ENCODE peak calls at places on chromosomes 2 and 18, in five cellular contexts. U is AG04450, S is PC-3, V is esophagus squamous epithelium, K is uterus. M is an unnamed sample.

GRCh38 chr2:119838179-119838578 is 78.5 kb downstream of the PTPN4 start:
- DNase-seq in K (no peak), V (no peak), S (no peak), U (no peak), M (no peak)

GRCh38 chr2:47599171-47599570 is 183.8 kb upstream of the MSH6 start:
- DNase-seq in S (no peak), U (no peak), K (no peak), V (no peak), M (no peak)

GRCh38 chr2:205763708-205764501 is 81.6 kb downstream of the NRP2 start:
- DNase-seq in V (no peak), K (peak; percentile 60), U (peak; percentile 46), S (no peak), M (no peak)

GRCh38 chr2:183242937-183243336 is 118.7 kb downstream of the NUP35 start:
- DNase-seq in K (no peak), S (peak; percentile 43), V (no peak), U (no peak), M (no peak)

GRCh38 chr18:3126457-3127097 is 93.2 kb downstream of the MYOM1 start:
- DNase-seq in S (no peak), K (no peak), V (no peak), U (no peak), M (no peak)

GRCh38 chr2:132462242-132462641 is 45.6 kb downstream of the GPR39 start:
- DNase-seq in K (no peak), S (no peak), U (no peak), V (no peak), M (no peak)

GRCh38 chr2:64992990-64993389 is 3.8 kb downstream of the SLC1A4 start:
- DNase-seq in U (no peak), K (no peak), S (no peak), V (no peak), M (no peak)

GRCh38 chr2:206164261-206164862 is 4.7 kb downstream of the EEF1B2 start:
- DNase-seq in S (peak; percentile 71), K (peak; percentile 28), V (no peak), U (no peak), M (no peak)

GRCh38 chr2:188220535-188220934 is 71.1 kb upstream of the GULP1 start:
- DNase-seq in U (no peak), S (no peak), K (no peak), V (no peak), M (no peak)

GRCh38 chr2:158600155-158600802 is 143.5 kb downstream of the PKP4 start:
- DNase-seq in S (peak; percentile 94), K (peak; percentile 32), V (no peak), U (peak; percentile 76), M (no peak)

GRCh38 chr18:7021994-7022840 is 95.4 kb downstream of the LAMA1 start:
- DNase-seq in U (no peak), K (no peak), V (no peak), S (peak; percentile 92), M (no peak)

GRCh38 chr18:59123588-59124369 is 15.9 kb upstream of the SEC11C start:
- DNase-seq in U (peak; percentile 75), V (no peak), K (peak; percentile 49), S (peak; percentile 66), M (no peak)

GRCh38 chr18:54812885-54813284 is 15.4 kb upstream of the RAB27B start:
- DNase-seq in U (no peak), K (no peak), V (no peak), S (no peak), M (no peak)

GRCh38 chr2:154329510-154329909 is 369.0 kb upstream of the KCNJ3 start:
- DNase-seq in U (no peak), K (no peak), V (no peak), S (no peak), M (no peak)

GRCh38 chr18:47594621-47595086 is 335.8 kb downstream of the SMAD2 start:
- DNase-seq in S (no peak), V (no peak), U (no peak), K (no peak), M (no peak)

DNA sequence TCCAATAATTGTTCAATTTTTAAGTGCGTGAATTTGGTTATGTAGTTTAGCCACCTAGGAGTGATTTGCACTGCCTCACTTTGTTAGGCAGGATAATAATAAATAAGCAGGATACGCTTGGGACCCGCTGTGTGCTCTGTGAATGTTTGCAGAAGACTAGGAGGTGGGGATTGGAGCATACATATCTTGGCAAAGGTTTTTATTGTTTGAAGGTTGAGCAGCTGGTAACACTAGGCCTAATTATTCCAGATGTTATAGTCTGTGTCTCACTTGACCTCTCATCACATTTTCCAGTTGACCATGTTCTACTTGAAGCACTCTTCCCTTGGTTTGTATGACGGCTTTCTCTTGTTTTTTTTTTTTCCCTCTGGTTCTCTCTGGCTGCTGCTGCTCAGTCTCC is 42.7 kb downstream of the FHOD3 start:
- DNase-seq in U (no peak), K (no peak), V (no peak), S (no peak), M (no peak)
- H3K9me3 ChIP-seq in U (no peaks in the 10 kb centered on the region), K (no peaks in the 10 kb centered on the region), V (no peaks in the 10 kb centered on the region), S (no peaks in the 10 kb centered on the region), M (no peaks in the 10 kb centered on the region)

GRCh38 chr2:117858336-117858735 is 43.8 kb downstream of the DDX18 start:
- DNase-seq in S (no peak), U (no peak), K (no peak), V (no peak), M (no peak)

GRCh38 chr2:117854610-117855009 is 40.1 kb downstream of the DDX18 start:
- DNase-seq in U (no peak), K (no peak), S (no peak), V (no peak), M (no peak)

GRCh38 chr2:117855886-117856285 is 41.4 kb downstream of the DDX18 start:
- DNase-seq in V (no peak), K (no peak), U (no peak), S (peak; percentile 7), M (no peak)

GRCh38 chr2:117858892-117859531 is 44.5 kb downstream of the DDX18 start:
- DNase-seq in V (no peak), S (no peak), K (no peak), U (no peak), M (no peak)

DNA sequence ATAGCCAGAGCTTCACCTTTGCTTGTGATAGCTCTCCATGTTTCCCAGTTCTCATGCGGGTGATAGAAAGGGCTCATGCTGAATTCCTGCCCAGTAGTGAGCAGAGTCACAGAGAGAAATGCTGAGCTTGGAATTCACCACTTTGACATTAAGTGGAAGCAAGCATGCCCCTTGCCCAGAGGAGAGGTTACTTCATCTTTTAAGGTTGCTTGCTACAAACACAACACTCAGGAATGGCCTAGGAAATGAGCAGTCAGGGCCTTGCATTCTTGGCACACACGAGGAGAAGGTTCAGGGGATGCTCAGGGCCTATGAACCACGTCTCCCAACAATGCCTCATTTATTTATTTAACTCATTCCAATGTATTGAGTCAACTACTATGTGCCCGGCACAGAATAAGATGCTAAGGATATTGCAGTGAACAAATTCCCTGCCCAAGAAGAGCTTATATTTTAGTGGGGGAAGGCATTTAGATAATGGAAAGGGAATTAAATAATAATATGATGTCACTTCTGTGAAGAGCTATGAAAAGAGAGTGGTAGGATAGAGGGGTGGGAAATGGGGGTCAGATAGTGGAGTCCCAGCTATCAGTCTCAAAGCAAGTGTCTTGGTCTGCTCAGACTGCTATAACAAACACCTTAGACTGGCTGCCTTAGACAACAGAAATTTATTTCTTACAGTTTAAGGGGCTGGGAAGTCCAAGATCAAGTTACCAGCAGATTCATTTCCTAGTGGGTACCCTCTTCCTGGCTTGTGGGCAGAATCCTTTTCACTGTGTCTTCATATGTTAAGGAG is 42.1 kb downstream of the DDX18 start:
- DNase-seq in U (peak; percentile 88), V (no peak), S (peak; percentile 94), K (no peak), M (no peak)
- H3K27me3 ChIP-seq in U (peaks cover 3% of the 10 kb centered on the region), V (peaks cover 83% of the 10 kb centered on the region), S (no peaks in the 10 kb centered on the region), K (no peaks in the 10 kb centered on the region), M (peaks cover 1% of the 10 kb centered on the region)

DNA sequence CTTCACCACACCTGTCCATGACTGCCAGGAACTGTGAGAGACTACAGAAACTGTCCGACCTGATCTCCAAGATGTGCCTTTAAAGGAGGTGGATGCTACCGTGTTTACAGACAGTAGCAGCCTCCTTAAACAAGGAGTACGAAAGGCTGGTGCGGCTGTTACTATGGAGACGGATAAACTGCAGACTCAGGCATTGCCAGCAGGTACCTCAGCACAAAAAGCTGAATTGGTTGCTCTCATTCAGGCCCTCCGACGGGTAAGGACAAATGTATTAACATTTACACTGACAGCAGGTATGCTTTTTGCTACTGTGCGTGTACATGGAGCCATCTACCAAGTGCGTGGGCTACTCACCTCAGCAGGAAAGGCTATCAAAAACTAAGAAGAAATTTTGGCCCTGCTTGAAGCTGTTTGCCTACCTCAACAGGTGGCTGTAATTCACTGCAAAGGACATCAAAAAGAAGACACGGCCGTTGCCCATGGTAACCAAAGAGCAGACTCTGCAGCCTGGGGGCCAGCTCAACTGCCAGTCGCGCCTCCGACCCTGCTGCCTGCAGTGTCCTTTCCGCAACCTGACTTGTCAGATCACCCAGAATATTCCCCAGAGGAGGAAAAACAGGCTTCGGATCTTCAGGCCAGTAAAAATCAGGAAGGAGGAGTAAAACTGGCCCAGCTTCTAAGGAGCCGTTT is 30.9 kb downstream of the SKA1 start:
- DNase-seq in V (no peak), K (no peak), S (no peak), U (no peak), M (no peak)
- H3K9me3 ChIP-seq in V (no peaks in the 10 kb centered on the region), K (no peaks in the 10 kb centered on the region), S (no peaks in the 10 kb centered on the region), U (no peaks in the 10 kb centered on the region), M (no peaks in the 10 kb centered on the region)

GRCh38 chr2:86788881-86789686 is 1.6 kb downstream of the CD8A start:
- DNase-seq in U (no peak), S (no peak), K (no peak), V (no peak), M (no peak)
- H3K27me3 ChIP-seq in U (peaks cover 68% of the 10 kb centered on the region), S (peaks cover 18% of the 10 kb centered on the region), K (peaks cover 45% of the 10 kb centered on the region), V (peaks cover 86% of the 10 kb centered on the region), M (peaks cover 55% of the 10 kb centered on the region)